ENCODE peak calls at places on chromosomes 5 and 9, in four cellular contexts. V, F, C and E are unnamed samples.

GRCh38 chr5:132383261-132383660 is 13.8 kb downstream of the SLC22A5 start:
- DNase-seq in V (no peak), F (no peak), C (no peak), E (no peak)

GRCh38 chr5:33470544-33470943 is 29.8 kb downstream of the TARS1 start:
- DNase-seq in V (no peak), F (no peak), C (peak), E (no peak)

GRCh38 chr5:125291447-125291846 is 545.0 kb upstream of the ZNF608 start:
- DNase-seq in V (no peak), F (no peak), C (no peak), E (no peak)

GRCh38 chr9:131733601-131734061 is 6.2 kb downstream of the RAPGEF1 start:
- DNase-seq in V (peak), F (no peak), C (peak), E (no peak)

GRCh38 chr5:150058480-150059126 is 27.8 kb downstream of the CSF1R start:
- DNase-seq in V (peak), F (no peak), C (no peak), E (no peak)

GRCh38 chr5:81147011-81147594 is 86.0 kb upstream of the CKMT2 start:
- DNase-seq in V (no peak), F (no peak), C (no peak), E (no peak)

GRCh38 chr5:112254303-112254702 is 164.8 kb downstream of the EPB41L4A start:
- DNase-seq in V (no peak), F (no peak), C (no peak), E (no peak)

GRCh38 chr5:95863383-95863757 is 40.8 kb upstream of the GLRX start:
- DNase-seq in V (no peak), F (no peak), C (no peak), E (no peak)

GRCh38 chr5:82295959-82296557 is 17.9 kb upstream of the RPS23 start:
- DNase-seq in V (no peak), F (no peak), C (no peak), E (no peak)

GRCh38 chr5:45696206-45696836 is at the start of gene HCN1:
- DNase-seq in V (peak), F (peak), C (no peak), E (peak)

GRCh38 chr9:114098660-114099522 is at the start of gene KIF12:
- DNase-seq in V (no peak), F (no peak), C (peak), E (peak)

GRCh38 chr5:35789732-35790461 is 66.8 kb upstream of the IL7R start:
- DNase-seq in V (no peak), F (no peak), C (no peak), E (no peak)

GRCh38 chr5:32193591-32193990 is 19.5 kb upstream of the GOLPH3 start:
- DNase-seq in V (peak), F (peak), C (no peak), E (peak)

GRCh38 chr9:112348993-112349333 is 15.5 kb upstream of the PTBP3 start:
- DNase-seq in V (no peak), F (no peak), C (no peak), E (no peak)
- H3K4me3 ChIP-seq in V (no peak), F (peak), C (peak), E (peak)

GRCh38 chr5:88677943-88678779 is 204.8 kb downstream of the MEF2C start:
- DNase-seq in V (no peak), F (no peak), C (no peak), E (no peak)

GRCh38 chr5:88679638-88680037 is 203.3 kb downstream of the MEF2C start:
- DNase-seq in V (no peak), F (no peak), C (no peak), E (no peak)

GRCh38 chr5:88678780-88679491 is 204.0 kb downstream of the MEF2C start:
- DNase-seq in V (no peak), F (no peak), C (no peak), E (no peak)

GRCh38 chr5:88681402-88681801 is 201.6 kb downstream of the MEF2C start:
- DNase-seq in V (no peak), F (no peak), C (no peak), E (no peak)

DNA sequence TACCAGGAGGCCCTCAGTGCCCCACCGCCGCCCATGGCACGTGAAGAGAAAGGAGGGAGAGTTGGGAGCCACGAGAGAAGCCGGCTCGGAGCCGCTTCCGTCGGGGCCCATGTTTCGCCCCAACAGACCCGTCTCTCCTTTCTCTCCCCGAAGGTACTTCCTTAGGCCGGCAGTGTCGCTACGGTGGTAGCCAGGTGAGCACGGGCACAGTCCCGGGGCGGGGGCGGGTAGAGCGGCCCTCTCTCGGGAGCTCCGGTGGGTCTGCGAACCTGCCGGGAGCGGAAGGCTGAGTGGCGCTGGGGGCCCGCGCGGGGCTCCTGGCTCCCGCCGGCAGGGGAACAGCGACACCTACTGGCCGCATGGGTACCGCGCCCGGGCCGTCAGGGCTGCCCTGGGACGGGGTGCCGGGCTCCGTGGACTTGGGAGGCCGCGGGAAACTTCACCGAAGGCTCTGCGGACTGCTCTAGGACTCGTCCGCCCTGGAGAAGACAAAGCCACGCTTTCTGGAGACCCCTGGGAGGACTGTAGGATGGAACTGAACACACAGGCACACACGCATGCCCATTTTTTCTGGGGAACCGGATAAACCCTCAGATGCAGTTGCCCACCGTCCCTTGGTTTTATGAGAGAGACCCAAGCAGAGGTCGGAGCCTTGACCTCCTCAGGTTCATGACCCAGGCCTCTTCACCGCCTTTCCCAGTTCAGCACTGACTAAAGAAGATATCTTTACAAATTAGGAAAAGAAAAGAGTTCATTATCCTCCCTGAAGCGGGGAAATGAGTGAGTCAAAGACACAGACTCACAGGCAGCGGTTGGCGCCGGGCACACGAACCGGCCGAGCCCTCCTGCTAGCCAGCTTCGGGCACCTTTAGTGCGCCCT is 202.5 kb downstream of the MEF2C start:
- DNase-seq in V (no peak), F (no peak), C (no peak), E (peak)
- H3K4me3 ChIP-seq in V (no peak), F (peak), C (peak), E (peak)

GRCh38 chr9:35488019-35488418 is 1.9 kb upstream of the RUSC2 start:
- DNase-seq in V (no peak), F (no peak), C (no peak), E (no peak)
- H3K4me3 ChIP-seq in V (no peak), F (no peak), C (no peak), E (no peak)

DNA sequence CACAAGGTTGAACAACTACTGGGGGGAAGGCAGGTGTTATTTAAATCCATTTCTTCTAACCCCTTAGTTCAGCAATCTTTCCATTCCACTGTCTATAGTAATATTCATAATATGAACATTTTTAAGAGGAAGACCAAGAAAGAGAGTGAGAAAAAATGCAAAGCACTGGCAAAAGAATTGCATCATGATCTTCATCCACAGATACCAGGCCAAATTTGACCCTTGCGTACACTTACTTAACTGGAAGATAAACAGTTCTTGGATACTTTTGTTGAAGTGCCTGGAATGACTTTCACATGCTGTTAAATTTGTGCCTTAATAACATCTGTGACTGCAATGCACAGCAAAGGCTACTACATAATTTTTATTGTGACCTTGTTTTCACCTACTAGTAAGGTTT is 1.8 kb downstream of the PFDN1 start:
- DNase-seq in V (no peak), F (no peak), C (no peak), E (no peak)
- H3K4me3 ChIP-seq in V (no peak), F (no peak), C (peak), E (no peak)

DNA sequence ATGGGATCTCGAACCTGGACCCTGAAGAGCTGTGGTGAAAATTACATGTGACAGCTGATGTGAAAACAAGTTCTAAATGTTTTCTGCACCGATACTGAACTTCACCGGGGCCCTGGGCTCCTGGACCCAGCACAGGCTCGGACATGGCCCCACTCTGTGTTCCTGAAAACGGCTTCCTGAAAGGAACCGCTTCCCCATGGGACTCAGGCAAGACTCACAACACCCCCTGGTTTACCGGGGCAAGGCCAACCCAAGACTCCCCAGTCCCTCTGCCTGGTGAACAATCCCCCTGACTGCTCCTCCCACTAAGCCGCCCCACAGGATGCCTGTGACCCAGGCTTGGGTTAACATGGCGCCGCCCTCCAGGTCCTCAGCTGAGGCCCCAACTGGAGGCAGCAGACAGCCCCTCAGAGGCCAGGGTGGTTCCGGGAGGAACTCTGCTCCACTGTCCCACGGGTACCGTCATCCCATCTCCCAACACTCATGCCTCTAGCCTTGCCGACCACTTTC is 124.5 kb upstream of the FOXD4L5 start:
- DNase-seq in V (no peak), F (no peak), C (no peak), E (no peak)
- H3K4me3 ChIP-seq in V (no peak), F (no peak), C (no peak), E (no peak)

DNA sequence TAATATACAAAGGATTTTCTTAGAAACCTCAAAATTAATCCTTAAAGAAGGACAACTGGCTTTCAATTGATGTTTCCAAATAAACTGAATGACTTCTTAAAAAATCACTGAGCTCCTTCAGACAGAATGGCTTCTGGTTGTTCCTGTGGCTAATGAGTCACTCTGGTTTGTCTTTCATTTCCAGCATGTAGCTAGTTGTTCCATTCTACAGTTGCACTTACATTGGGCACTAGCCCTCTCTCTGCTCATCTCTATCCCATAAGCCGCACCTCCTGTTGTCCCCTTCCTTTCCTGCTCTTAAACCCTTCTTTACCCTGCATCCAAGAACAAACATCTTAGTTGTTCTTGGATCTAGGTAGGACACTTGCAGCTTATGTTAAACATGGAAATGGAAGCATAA is 235.3 kb upstream of the HAPLN1 start:
- DNase-seq in V (no peak), F (no peak), C (peak), E (no peak)
- H3K4me3 ChIP-seq in V (no peak), F (no peak), C (no peak), E (no peak)